ENCODE peak calls at places on chromosomes 11 and 22, in five cellular contexts. U is pancreas, R is GM04504, Q is A549, G is H1. E is an unnamed sample.

GRCh38 chr11:58394195-58394594 is 12.5 kb downstream of the OR5B3 start:
- DNase-seq in U (no peak), R (peak), Q (no peak), G (no peak), E (peak)

GRCh38 chr11:2929511-2929879 is 275 bp upstream of the PHLDA2 start:
- DNase-seq in U (no peak), R (no peak), Q (peak), G (no peak), E (no peak)

GRCh38 chr22:25564320-25564978 is at the start of gene GRK3:
- DNase-seq in U (peak), R (no peak), Q (peak), G (peak), E (no peak)

GRCh38 chr11:115674831-115675230 is 170.6 kb upstream of the CADM1 start:
- DNase-seq in U (no peak), R (no peak), Q (no peak), G (no peak), E (no peak)

GRCh38 chr22:43275545-43275981 is 67.6 kb downstream of the SCUBE1 start:
- DNase-seq in U (no peak), R (no peak), Q (no peak), G (no peak), E (no peak)

GRCh38 chr11:120561286-120561685 is 49.7 kb downstream of the GRIK4 start:
- DNase-seq in U (no peak), R (no peak), Q (no peak), G (no peak), E (no peak)

GRCh38 chr11:78651923-78652602 is 77.4 kb upstream of the NARS2 start:
- DNase-seq in U (no peak), R (no peak), Q (no peak), G (no peak), E (no peak)

GRCh38 chr11:38952698-38953097 is 2354.7 kb upstream of the RAG2 start:
- DNase-seq in U (no peak), R (no peak), Q (no peak), G (no peak), E (no peak)

GRCh38 chr11:46450846-46451470 is 59.4 kb upstream of the CHRM4 start:
- DNase-seq in U (no peak), R (no peak), Q (no peak), G (no peak), E (no peak)

GRCh38 chr11:8321876-8322275 is 58.2 kb upstream of the LMO1 start:
- DNase-seq in U (no peak), R (no peak), Q (no peak), G (no peak), E (no peak)

GRCh38 chr22:44664149-44664548 is 37.9 kb upstream of the PRR5 start:
- DNase-seq in U (peak), R (no peak), Q (no peak), G (no peak), E (no peak)

GRCh38 chr22:27139935-27140493 is 482.6 kb downstream of the MIAT start:
- DNase-seq in U (no peak), R (peak), Q (peak), G (no peak), E (peak)

GRCh38 chr11:25961539-25961938 is 370.4 kb upstream of the ANO3 start:
- DNase-seq in U (no peak), R (no peak), Q (no peak), G (no peak), E (no peak)

GRCh38 chr11:119342362-119343130 is 1.9 kb upstream of the C1QTNF5 start:
- DNase-seq in U (no peak), R (no peak), Q (no peak), G (no peak), E (no peak)

GRCh38 chr11:95067042-95067827 is 516 bp downstream of the SRSF8 start:
- DNase-seq in U (peak), R (peak), Q (peak), G (no peak), E (no peak)

GRCh38 chr11:118111019-118111743 is 24.4 kb upstream of the SMIM35 start:
- DNase-seq in U (no peak), R (no peak), Q (peak), G (no peak), E (no peak)

GRCh38 chr22:30044369-30044768 is 35.9 kb upstream of the HORMAD2 start:
- DNase-seq in U (peak), R (peak), Q (no peak), G (no peak), E (peak)

GRCh38 chr11:71101606-71102005 is 150.8 kb downstream of the SHANK2 start:
- DNase-seq in U (no peak), R (no peak), Q (no peak), G (no peak), E (no peak)

E was measured in non-pigmented ciliary epithelial cell.